ENCODE peak calls at places on chromosomes 11 and 22, in ten cellular contexts. C is ACHN, D is Ammon's horn, K is RWPE1, Y is NCI-H774, S is IMR-90, E is caudate nucleus, V is aorta, N is pancreas, F is brain microvascular endothelial cell. R is an unnamed sample.

GRCh38 chr11:112761911-112762685 is 199.1 kb upstream of the NCAM1 start:
- DNase-seq in C (no peak), D (no peak), K (no peak), Y (no peak), S (no peak), E (no peak), V (no peak), N (no peak), F (no peak), R (no peak)

GRCh38 chr22:39173787-39174497 is 21.5 kb upstream of the CBX7 start:
- DNase-seq in C (no peak), D (no peak), K (no peak), Y (no peak), S (no peak), E (no peak), V (no peak), N (no peak), F (no peak), R (no peak)

GRCh38 chr22:21707677-21708076 is 27.9 kb downstream of the YPEL1 start:
- DNase-seq in C (no peak), D (no peak), K (no peak), Y (no peak), S (peak), E (no peak), V (no peak), N (no peak), F (no peak), R (no peak)

GRCh38 chr22:48568736-48569330 is 1258.8 kb downstream of the BRD1 start:
- DNase-seq in C (no peak), D (peak), K (no peak), Y (no peak), S (no peak), E (peak), V (no peak), N (peak), F (no peak), R (no peak)

GRCh38 chr11:119533462-119533861 is 110.5 kb upstream of the THY1 start:
- DNase-seq in C (no peak), D (no peak), K (no peak), Y (no peak), S (no peak), E (no peak), V (peak), N (no peak), F (no peak), R (no peak)

GRCh38 chr11:697811-698311 is 2.2 kb downstream of the TMEM80 start:
- DNase-seq in C (peak), D (no peak), K (no peak), Y (no peak), S (peak), E (no peak), V (no peak), N (no peak), F (peak), R (no peak)

GRCh38 chr11:120832609-120833221 is 191.2 kb upstream of the TBCEL start:
- DNase-seq in C (no peak), D (peak), K (no peak), Y (no peak), S (no peak), E (peak), V (no peak), N (no peak), F (no peak), R (no peak)

GRCh38 chr11:130592056-130592455 is 143.6 kb downstream of the ADAMTS15 start:
- DNase-seq in C (peak), D (no peak), K (peak), Y (no peak), S (peak), E (no peak), V (no peak), N (no peak), F (peak), R (no peak)

GRCh38 chr11:100978942-100979341 is 150.7 kb downstream of the PGR start:
- DNase-seq in C (no peak), D (no peak), K (no peak), Y (no peak), S (no peak), E (no peak), V (no peak), N (no peak), F (no peak), R (no peak)

GRCh38 chr11:121928597-121929580 is 187.1 kb downstream of the BLID start:
- DNase-seq in C (no peak), D (no peak), K (no peak), Y (no peak), S (no peak), E (no peak), V (no peak), N (no peak), F (no peak), R (no peak)

GRCh38 chr11:79663012-79663411 is 222.2 kb upstream of the TENM4 start:
- DNase-seq in C (no peak), D (no peak), K (no peak), Y (peak), S (no peak), E (no peak), V (no peak), N (no peak), F (no peak), R (no peak)

GRCh38 chr22:18057568-18058209 is 20.1 kb upstream of the PEX26 start:
- DNase-seq in C (peak), D (peak), K (peak), Y (no peak), S (peak), E (peak), V (peak), N (no peak), F (peak), R (peak)

GRCh38 chr11:112292785-112293407 is 32.2 kb upstream of the PLET1 start:
- DNase-seq in C (peak), D (no peak), K (peak), Y (no peak), S (peak), E (no peak), V (no peak), N (no peak), F (peak), R (peak)

GRCh38 chr22:24768537-24769374 is 5.8 kb downstream of the PIWIL3 start:
- DNase-seq in C (peak), D (peak), K (peak), Y (peak), S (peak), E (no peak), V (no peak), N (peak), F (peak), R (peak)

GRCh38 chr11:131421066-131421855 is 50.8 kb downstream of the NTM start:
- DNase-seq in C (no peak), D (no peak), K (no peak), Y (no peak), S (no peak), E (no peak), V (no peak), N (no peak), F (no peak), R (no peak)

GRCh38 chr11:75286826-75287465 is 46.4 kb downstream of the TPBGL start:
- DNase-seq in C (no peak), D (no peak), K (no peak), Y (no peak), S (peak), E (no peak), V (no peak), N (no peak), F (peak), R (no peak)

GRCh38 chr11:69799582-69799981 is 19.6 kb downstream of the FGF3 start:
- DNase-seq in C (no peak), D (no peak), K (peak), Y (no peak), S (peak), E (no peak), V (no peak), N (no peak), F (peak), R (no peak)

GRCh38 chr11:130609121-130610035 is 160.9 kb downstream of the ADAMTS15 start:
- DNase-seq in C (no peak), D (no peak), K (peak), Y (no peak), S (no peak), E (peak), V (peak), N (no peak), F (peak), R (peak)

GRCh38 chr11:73585834-73586575 is 11.9 kb downstream of the FAM168A start:
- DNase-seq in C (no peak), D (no peak), K (peak), Y (no peak), S (peak), E (no peak), V (no peak), N (no peak), F (peak), R (no peak)

GRCh38 chr11:118916842-118917388 is 8.8 kb downstream of the BCL9L start:
- DNase-seq in C (no peak), D (no peak), K (no peak), Y (no peak), S (peak), E (no peak), V (no peak), N (peak), F (peak), R (peak)

GRCh38 chr11:126282361-126282741 is 542 bp upstream of the TIRAP start:
- DNase-seq in C (peak), D (peak), K (peak), Y (peak), S (peak), E (peak), V (peak), N (no peak), F (peak), R (peak)

GRCh38 chr22:47724751-47725150 is 962.3 kb downstream of the TBC1D22A start:
- DNase-seq in C (no peak), D (no peak), K (no peak), Y (no peak), S (no peak), E (no peak), V (no peak), N (no peak), F (no peak), R (no peak)

GRCh38 chr11:2996976-2997375 is 4.8 kb upstream of the NAP1L4 start:
- DNase-seq in C (no peak), D (no peak), K (no peak), Y (no peak), S (no peak), E (no peak), V (no peak), N (no peak), F (no peak), R (no peak)

GRCh38 chr11:119316729-119317591 is at the start of gene MCAM:
- DNase-seq in C (peak), D (no peak), K (no peak), Y (no peak), S (peak), E (peak), V (peak), N (peak), F (no peak), R (no peak)

GRCh38 chr11:75421902-75422247 is 11.1 kb downstream of the KLHL35 start:
- DNase-seq in C (no peak), D (no peak), K (no peak), Y (no peak), S (no peak), E (no peak), V (no peak), N (no peak), F (no peak), R (no peak)

R was measured in mucosa of gallbladder.